ENCODE peak calls at places on chromosomes 11 and 22, in eight cellular contexts. C is stimulated activated CD4-positive, alpha-beta T cell treated with anti-CD3 and anti-CD28 coated beads, Interleukin-1b, Interleukin-23, amount 100 ng/mL, for 4 hours; O is EL; J is naive thymus-derived CD4-positive, alpha-beta T cell; U is GM13976; Y is tibial artery; Z is iris pigment epithelial cell; W is fibroblast of pulmonary artery. P is an unnamed sample.

GRCh38 chr22:48494256-48494967 is 1333.3 kb downstream of the BRD1 start:
- DNase-seq in C (no peak), O (no peak), J (no peak), U (no peak), Y (peak; percentile 59), Z (no peak), W (no peak), P (no peak)

GRCh38 chr22:35051791-35052190 is 14.2 kb upstream of the ISX start:
- DNase-seq in C (no peak), O (no peak), J (no peak), U (no peak), Y (no peak), Z (no peak), W (no peak), P (no peak)

GRCh38 chr22:27456696-27457503 is 344.7 kb downstream of the MN1 start:
- DNase-seq in C (no peak), O (peak; percentile 94), J (no peak), U (no peak), Y (no peak), Z (peak; percentile 89), W (peak; percentile 83), P (no peak)

GRCh38 chr11:13717331-13717730 is 48.9 kb downstream of the FAR1 start:
- DNase-seq in C (no peak), O (peak; percentile 92), J (no peak), U (no peak), Y (no peak), Z (peak; percentile 93), W (peak; percentile 76), P (no peak)

GRCh38 chr22:43707650-43708049 is 104.5 kb downstream of the EFCAB6 start:
- DNase-seq in C (no peak), O (no peak), J (no peak), U (no peak), Y (no peak), Z (no peak), W (peak; percentile 4), P (no peak)

GRCh38 chr11:115896084-115896483 is 391.9 kb upstream of the CADM1 start:
- DNase-seq in C (no peak), O (no peak), J (no peak), U (no peak), Y (no peak), Z (no peak), W (no peak), P (no peak)

GRCh38 chr22:27331526-27332281 is 469.9 kb downstream of the MN1 start:
- DNase-seq in C (no peak), O (peak; percentile 17), J (no peak), U (no peak), Y (peak; percentile 84), Z (peak; percentile 77), W (peak; percentile 84), P (no peak)

GRCh38 chr22:30290679-30291333 is 1.5 kb upstream of the CASTOR1 start:
- DNase-seq in C (no peak), O (peak; percentile 72), J (peak; percentile 20), U (no peak), Y (peak; percentile 94), Z (peak; percentile 63), W (peak; percentile 87), P (peak; percentile 90)

GRCh38 chr11:47488111-47488510 is 39.2 kb upstream of the RAPSN start:
- DNase-seq in C (no peak), O (no peak), J (no peak), U (no peak), Y (no peak), Z (no peak), W (no peak), P (no peak)

GRCh38 chr22:36465232-36466021 is 16.0 kb downstream of the TXN2 start:
- DNase-seq in C (no peak), O (peak; percentile 99), J (no peak), U (no peak), Y (peak; percentile 91), Z (peak; percentile 96), W (peak; percentile 93), P (no peak)

GRCh38 chr22:47784367-47784983 is 1022.0 kb downstream of the TBC1D22A start:
- DNase-seq in C (no peak), O (no peak), J (no peak), U (no peak), Y (no peak), Z (no peak), W (no peak), P (no peak)